ENCODE peak calls at places on chromosomes 1 and 21, in ten cellular contexts. I, L, C, R, N, A, H, Z, J and Q are unnamed samples.

GRCh38 chr1:35568975-35569395 is 4.1 kb upstream of the TFAP2E start:
- DNase-seq in I (peak; percentile 28), L (peak; percentile 87), C (no peak), R (peak; percentile 68), N (peak; percentile 57), A (peak; percentile 90), H (peak; percentile 69), Z (peak; percentile 74), J (peak; percentile 88), Q (peak; percentile 72)

GRCh38 chr1:55988963-55989452 is 590.4 kb downstream of the PLPP3 start:
- DNase-seq in I (no peak), L (no peak), C (no peak), R (no peak), N (no peak), A (no peak), H (no peak), Z (no peak), J (peak; percentile 21), Q (no peak)

GRCh38 chr21:44444286-44444931 is 10.9 kb upstream of the LRRC3 start:
- DNase-seq in I (no peak), L (no peak), C (no peak), R (no peak), N (no peak), A (no peak), H (no peak), Z (no peak), J (no peak), Q (peak; percentile 25)

GRCh38 chr21:35585878-35586277 is 474.4 kb downstream of the SETD4 start:
- DNase-seq in I (no peak), L (no peak), C (no peak), R (peak; percentile 10), N (no peak), A (no peak), H (no peak), Z (no peak), J (no peak), Q (no peak)

GRCh38 chr1:205248793-205249601 is 21.3 kb downstream of the TMCC2 start:
- DNase-seq in I (no peak), L (peak; percentile 44), C (peak; percentile 90), R (no peak), N (peak; percentile 73), A (peak; percentile 56), H (peak; percentile 52), Z (no peak), J (peak; percentile 58), Q (no peak)

GRCh38 chr1:180415985-180416633 is 86.3 kb downstream of the ACBD6 start:
- DNase-seq in I (no peak), L (peak; percentile 41), C (no peak), R (peak; percentile 46), N (no peak), A (peak; percentile 29), H (no peak), Z (peak; percentile 60), J (peak; percentile 51), Q (no peak)

GRCh38 chr1:37763791-37764741 is 854 bp downstream of the EPHA10 start:
- DNase-seq in I (no peak), L (peak; percentile 68), C (no peak), R (peak; percentile 36), N (no peak), A (peak; percentile 78), H (peak; percentile 26), Z (peak; percentile 36), J (peak; percentile 64), Q (peak; percentile 81)

GRCh38 chr1:2202843-2203601 is 8.4 kb upstream of the FAAP20 start:
- DNase-seq in I (no peak), L (no peak), C (no peak), R (no peak), N (no peak), A (no peak), H (no peak), Z (no peak), J (no peak), Q (no peak)